ENCODE peak calls at places on chromosomes 4 and X, in five cellular contexts. Z is DMS153; B is T-helper 17 cell; X is CD8-positive, alpha-beta T cell; R is activated CD4-positive, CD25-positive, alpha-beta regulatory T cell treated with anti-CD3 and anti-CD28 coated beads, Interleukin-2, amount 50 U/mL, for 16 hours. J is an unnamed sample.

GRCh38 chr4:98166025-98166730 is 22.9 kb upstream of the STPG2 start:
- DNase-seq in Z (no peak), B (no peak), X (no peak), R (no peak), J (no peak)

GRCh38 chrX:70694339-70695122 is 214.0 kb downstream of the TEX11 start:
- DNase-seq in Z (no peak), B (no peak), X (no peak), R (no peak), J (no peak)

GRCh38 chr4:44760142-44760898 is 34.0 kb upstream of the GNPDA2 start:
- DNase-seq in Z (no peak), B (no peak), X (no peak), R (no peak), J (peak)

GRCh38 chr4:113020966-113021365 is 28.5 kb upstream of the ANK2 start:
- DNase-seq in Z (no peak), B (no peak), X (no peak), R (no peak), J (no peak)

GRCh38 chrX:4935387-4935786 is 1221.9 kb upstream of the PRKX start:
- DNase-seq in Z (no peak), B (no peak), X (no peak), R (no peak), J (no peak)

GRCh38 chr4:61201562-61202099 is 1.5 kb downstream of the ADGRL3 start:
- DNase-seq in Z (no peak), B (no peak), X (no peak), R (no peak), J (peak)

GRCh38 chrX:16138108-16138427 is 14.7 kb downstream of the GRPR start:
- DNase-seq in Z (peak), B (no peak), X (no peak), R (no peak), J (no peak)

GRCh38 chrX:18537068-18537467 is 111.7 kb downstream of the CDKL5 start:
- DNase-seq in Z (no peak), B (no peak), X (no peak), R (no peak), J (no peak)

GRCh38 chr4:105992641-105993305 is 97.5 kb downstream of the NPNT start:
- DNase-seq in Z (no peak), B (no peak), X (no peak), R (no peak), J (no peak)

GRCh38 chr4:4328206-4328605 is 38.2 kb downstream of the ZBTB49 start:
- DNase-seq in Z (no peak), B (no peak), X (no peak), R (no peak), J (no peak)

GRCh38 chrX:5726246-5726645 is 502.4 kb downstream of the NLGN4X start:
- DNase-seq in Z (no peak), B (no peak), X (no peak), R (no peak), J (no peak)

GRCh38 chrX:109472939-109473713 is 8.8 kb downstream of the GUCY2F start:
- DNase-seq in Z (no peak), B (no peak), X (no peak), R (no peak), J (peak)

GRCh38 chrX:36159254-36159653 is 239.7 kb downstream of the CFAP47 start:
- DNase-seq in Z (no peak), B (no peak), X (no peak), R (no peak), J (no peak)

GRCh38 chr4:150242820-150243458 is 164.7 kb downstream of the DCLK2 start:
- DNase-seq in Z (peak), B (no peak), X (no peak), R (no peak), J (peak)

GRCh38 chr4:163941221-163941865 is 446.9 kb downstream of the TMA16 start:
- DNase-seq in Z (no peak), B (no peak), X (no peak), R (no peak), J (no peak)

GRCh38 chr4:109332926-109333464 is 30.5 kb upstream of the COL25A1 start:
- DNase-seq in Z (no peak), B (no peak), X (no peak), R (no peak), J (peak)

GRCh38 chr4:21077967-21078366 is 377.7 kb downstream of the PACRGL start:
- DNase-seq in Z (no peak), B (no peak), X (no peak), R (no peak), J (no peak)

GRCh38 chr4:45347056-45347455 is 620.7 kb upstream of the GNPDA2 start:
- DNase-seq in Z (no peak), B (no peak), X (no peak), R (no peak), J (peak)

GRCh38 chr4:165385124-165385523 is 6.3 kb downstream of the CPE start:
- DNase-seq in Z (no peak), B (no peak), X (no peak), R (no peak), J (no peak)

GRCh38 chrX:118497180-118497814 is 1.7 kb downstream of the DOCK11 start:
- DNase-seq in Z (no peak), B (no peak), X (no peak), R (no peak), J (no peak)

GRCh38 chrX:80021611-80022010 is 7.1 kb downstream of the TBX22 start:
- DNase-seq in Z (no peak), B (no peak), X (no peak), R (no peak), J (no peak)

GRCh38 chrX:136170109-136170800 is 22.9 kb downstream of the FHL1 start:
- DNase-seq in Z (no peak), B (no peak), X (no peak), R (no peak), J (no peak)

GRCh38 chr4:15355464-15355863 is 72.4 kb upstream of the C1QTNF7 start:
- DNase-seq in Z (no peak), B (no peak), X (no peak), R (no peak), J (no peak)

GRCh38 chrX:109475174-109475891 is 6.6 kb downstream of the GUCY2F start:
- DNase-seq in Z (no peak), B (no peak), X (no peak), R (no peak), J (peak)

GRCh38 chr4:175238827-175239517 is 320.8 kb downstream of the ADAM29 start:
- DNase-seq in Z (peak), B (no peak), X (no peak), R (no peak), J (no peak)

GRCh38 chr4:141614878-141615586 is 21.4 kb upstream of the IL15 start:
- DNase-seq in Z (no peak), B (no peak), X (no peak), R (no peak), J (no peak)

GRCh38 chr4:152696764-152697250 is 17.0 kb upstream of the TMEM154 start:
- DNase-seq in Z (no peak), B (no peak), X (peak), R (peak), J (no peak)

GRCh38 chrX:13153796-13154195 is 109.4 kb upstream of the FAM9C start:
- DNase-seq in Z (no peak), B (no peak), X (no peak), R (no peak), J (no peak)

GRCh38 chr4:176778491-176778890 is 14.2 kb downstream of the VEGFC start:
- DNase-seq in Z (no peak), B (no peak), X (no peak), R (no peak), J (no peak)

GRCh38 chr4:73213917-73214663 is 44.5 kb downstream of the ANKRD17 start:
- DNase-seq in Z (no peak), B (no peak), X (no peak), R (no peak), J (no peak)

GRCh38 chr4:100895572-100896197 is 377.9 kb upstream of the EMCN start:
- DNase-seq in Z (no peak), B (no peak), X (no peak), R (no peak), J (no peak)

GRCh38 chrX:12950851-12951589 is 23.9 kb upstream of the TMSB4X start:
- DNase-seq in Z (no peak), B (peak), X (peak), R (no peak), J (peak)

GRCh38 chrX:13092455-13092941 is 48.1 kb upstream of the FAM9C start:
- DNase-seq in Z (no peak), B (peak), X (peak), R (peak), J (no peak)

GRCh38 chr4:2482693-2483092 is 13.8 kb downstream of the RNF4 start:
- DNase-seq in Z (no peak), B (no peak), X (no peak), R (no peak), J (peak)